ENCODE peak calls at places on chromosomes 13 and 19, in six cellular contexts. V, J, Y, K, A and P are unnamed samples.

GRCh38 chr19:2653717-2654584 is 48.5 kb downstream of the GNG7 start:
- DNase-seq in Y (no peak), A (peak), V (no peak), J (no peak), K (no peak), P (no peak)

GRCh38 chr19:15292140-15292539 is 40.2 kb downstream of the BRD4 start:
- DNase-seq in Y (no peak), V (no peak), J (no peak), A (no peak), K (no peak), P (no peak)

GRCh38 chr13:40589285-40590109 is 76.9 kb downstream of the FOXO1 start:
- DNase-seq in Y (peak), K (no peak), A (no peak), J (peak), V (peak), P (peak)

GRCh38 chr13:48551329-48551728 is 18.4 kb upstream of the RCBTB2 start:
- DNase-seq in A (no peak), V (no peak), K (no peak), J (no peak), Y (no peak), P (no peak)

GRCh38 chr13:74203576-74203975 is 69.4 kb upstream of the KLF12 start:
- DNase-seq in J (peak), A (no peak), V (no peak), K (no peak), Y (no peak), P (no peak)

GRCh38 chr19:53254451-53255341 is at the start of gene ZNF677:
- DNase-seq in V (peak), J (peak), K (peak), Y (peak), A (peak), P (peak)

GRCh38 chr19:2087621-2088100 is 8.5 kb downstream of the MOB3A start:
- DNase-seq in J (no peak), K (no peak), Y (peak), V (no peak), A (no peak), P (peak)

GRCh38 chr19:6828698-6829633 is 56.5 kb downstream of the VAV1 start:
- DNase-seq in V (peak), K (peak), J (no peak), Y (peak), A (no peak), P (peak)

GRCh38 chr13:24162604-24163003 is 2.1 kb downstream of the SPATA13 start:
- DNase-seq in K (no peak), J (no peak), Y (no peak), A (no peak), V (no peak), P (no peak)

GRCh38 chr13:20869540-20869939 is 33.0 kb downstream of the XPO4 start:
- DNase-seq in K (no peak), A (no peak), V (peak), Y (no peak), J (peak), P (no peak)

GRCh38 chr13:113902956-113903355 is 39.1 kb upstream of the GAS6 start:
- DNase-seq in Y (no peak), V (no peak), J (no peak), K (no peak), A (no peak), P (no peak)

GRCh38 chr13:113903361-113903760 is 39.5 kb upstream of the GAS6 start:
- DNase-seq in K (no peak), A (no peak), V (peak), Y (no peak), J (peak), P (no peak)

GRCh38 chr13:113903912-113904311 is 40.0 kb upstream of the GAS6 start:
- DNase-seq in A (no peak), V (no peak), Y (no peak), K (no peak), J (no peak), P (no peak)

GRCh38 chr13:113905018-113905417 is 41.1 kb upstream of the GAS6 start:
- DNase-seq in J (no peak), Y (no peak), A (no peak), K (no peak), V (no peak), P (no peak)

DNA sequence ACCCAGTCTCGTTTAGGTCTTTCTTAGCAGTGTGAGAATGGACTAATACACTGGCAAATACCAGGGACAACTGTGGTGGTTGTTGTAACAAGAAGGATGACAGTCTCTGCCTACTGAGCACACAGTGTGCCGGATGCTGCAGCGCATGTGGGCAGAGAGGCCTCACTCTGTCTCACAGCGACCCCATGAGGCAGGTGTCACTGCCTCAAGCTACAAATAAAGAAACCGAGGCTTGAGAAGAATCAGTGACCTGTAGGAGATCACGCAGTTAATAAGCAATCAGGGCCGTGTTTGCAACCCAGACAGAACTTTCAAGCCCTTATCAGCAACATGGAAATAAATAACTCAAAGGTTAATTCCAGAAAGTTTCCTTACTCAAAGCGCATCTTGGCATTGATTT is 40.5 kb upstream of the GAS6 start:
- DNase-seq in K (no peak), J (peak), Y (peak), A (no peak), V (peak), P (no peak)
- TF ChIP-seq CTCF in K (peak), J (peak), Y (peak), A (peak), V (peak), P (peak)

GRCh38 chr19:4525563-4526002 is 7.3 kb upstream of the PLIN4 start:
- DNase-seq in K (no peak), J (no peak), A (no peak), V (no peak), Y (no peak), P (no peak)

GRCh38 chr19:4522291-4523002 is 4.2 kb upstream of the PLIN4 start:
- DNase-seq in A (no peak), J (no peak), Y (no peak), K (no peak), V (peak), P (no peak)

GRCh38 chr19:4521888-4522242 is 3.6 kb upstream of the PLIN4 start:
- DNase-seq in A (no peak), V (no peak), K (no peak), J (no peak), Y (no peak), P (no peak)

GRCh38 chr19:4523306-4524110 is 5.2 kb upstream of the PLIN4 start:
- DNase-seq in J (peak), V (peak), Y (peak), K (no peak), A (peak), P (peak)

DNA sequence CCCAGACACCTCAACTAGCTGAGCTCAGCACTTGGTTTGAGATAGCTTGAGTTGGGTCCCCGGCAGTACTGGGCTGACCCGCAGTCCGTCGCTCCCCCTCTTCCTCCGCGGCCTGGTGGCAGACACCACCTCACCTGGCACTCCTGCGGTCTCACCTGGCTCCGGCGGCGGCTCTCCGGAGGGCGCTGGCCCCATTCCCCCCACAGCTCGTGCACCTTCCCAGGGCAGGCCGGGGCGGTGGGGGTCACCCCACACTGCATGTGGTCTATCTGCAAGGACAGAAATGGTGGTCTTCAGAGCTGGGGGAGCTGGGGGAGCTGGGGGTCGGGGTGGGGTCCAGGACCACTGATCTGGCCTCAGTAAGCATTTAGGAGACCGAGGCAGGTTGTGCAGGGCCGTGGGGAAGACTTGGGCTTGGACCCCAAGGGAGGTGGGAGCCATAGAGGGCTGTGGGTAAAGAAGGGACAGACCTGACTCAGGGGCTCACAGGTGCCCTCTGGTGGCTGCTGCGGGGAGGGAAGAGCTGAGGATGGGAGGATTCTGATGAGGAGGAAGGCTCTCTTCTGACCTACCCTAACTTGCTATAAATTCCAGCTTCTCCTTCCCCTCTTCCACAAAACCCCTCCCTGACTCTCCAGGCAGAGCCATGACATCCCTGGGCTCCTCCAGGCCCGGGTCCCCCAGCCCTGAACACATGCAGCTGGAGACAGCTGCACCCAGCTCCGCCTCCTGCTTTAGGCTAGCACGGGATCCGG is 6.7 kb upstream of the PLIN4 start:
- DNase-seq in Y (peak), A (peak), V (peak), J (peak), K (no peak), P (peak)
- TF ChIP-seq CTCF in Y (peak), A (peak), V (peak), J (peak), K (peak), P (peak)

DNA sequence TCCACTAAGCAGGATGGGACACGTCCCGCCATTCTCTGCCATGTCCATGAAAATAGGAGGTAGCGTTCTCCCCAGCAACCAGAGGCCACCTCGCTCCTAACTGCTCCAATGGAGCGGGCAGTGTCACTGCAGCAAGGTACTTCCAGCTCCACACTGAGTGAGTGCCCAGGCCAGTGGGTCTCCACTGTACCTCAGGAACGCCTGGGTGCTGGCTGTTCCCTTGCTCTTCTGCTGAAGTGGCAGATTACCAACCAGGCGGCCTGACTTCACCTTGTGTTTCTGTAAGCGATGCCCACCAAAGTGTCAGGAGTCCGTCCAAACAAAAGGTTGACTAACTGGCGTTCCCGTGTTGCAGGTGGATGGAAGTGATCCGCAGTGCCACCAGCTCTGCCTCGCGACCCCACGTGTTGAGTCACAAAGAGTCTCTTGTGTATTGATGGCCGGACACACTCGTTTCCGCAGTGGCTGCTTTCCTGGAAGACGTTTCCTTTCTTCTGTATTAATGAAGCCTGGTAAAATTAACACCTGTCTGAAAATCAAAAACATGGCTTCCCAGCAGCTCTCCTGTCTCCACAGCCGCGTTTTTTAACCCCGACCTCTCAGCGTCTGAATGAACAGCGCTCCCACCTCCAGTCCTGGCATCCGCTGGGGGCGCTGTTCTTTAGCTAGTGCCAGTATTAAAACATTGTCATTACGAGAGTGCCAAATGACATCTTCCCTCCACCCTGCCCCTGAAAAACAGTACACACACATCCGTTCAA is 128.8 kb downstream of the STK24 start:
- DNase-seq in J (peak), A (no peak), V (peak), K (no peak), Y (peak), P (no peak)
- TF ChIP-seq CTCF in J (peak), A (peak), V (peak), K (peak), Y (peak), P (no peak)

DNA sequence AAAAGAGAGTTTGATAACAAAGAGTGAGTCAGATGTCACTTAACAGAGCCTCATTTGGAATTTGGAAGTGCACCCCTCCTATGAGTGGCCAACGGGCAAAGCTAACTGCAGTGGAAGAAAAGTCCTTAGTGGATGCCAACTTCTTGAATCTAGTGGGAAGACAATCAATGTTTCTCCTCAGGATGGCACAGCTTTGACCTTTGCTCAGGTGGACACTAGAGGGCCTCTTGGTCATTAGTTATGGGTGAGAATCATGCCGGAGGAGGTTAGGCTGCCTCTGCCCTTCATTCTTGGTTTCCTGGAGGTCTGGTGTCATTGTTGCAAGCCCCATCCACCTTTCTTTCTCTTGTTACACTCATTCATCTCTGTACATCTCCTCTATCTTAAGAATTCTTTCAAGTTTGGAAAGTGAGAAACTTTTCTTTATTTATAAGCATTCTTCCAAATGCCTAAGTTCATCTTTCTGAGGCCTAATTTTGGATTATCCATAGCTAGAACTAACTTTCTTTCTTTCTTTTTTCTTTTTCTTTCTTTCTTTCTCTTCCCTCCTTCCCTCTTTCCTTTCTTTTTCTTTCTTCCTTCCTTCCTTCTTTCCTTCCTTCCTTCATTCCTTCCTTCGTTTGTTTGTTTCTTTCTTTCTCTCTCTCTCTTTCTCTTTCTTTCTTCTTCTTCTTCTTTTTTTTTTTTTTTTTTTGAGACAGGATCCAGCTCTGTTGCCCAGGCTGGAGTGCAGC is 327.2 kb upstream of the TSHZ3 start:
- DNase-seq in V (no peak), K (no peak), Y (no peak), A (no peak), J (no peak), P (no peak)
- TF ChIP-seq CTCF in V (no peak), K (peak), Y (peak), A (no peak), J (peak), P (no peak)